ENCODE peak calls at places on chromosomes 11 and 22, in five cellular contexts. One of them, this sample, is unnamed.

GRCh38 chr11:129574431-129574830 is 198.8 kb downstream of the BARX2 start:
- DNase-seq in activated CD4-positive, alpha-beta T cell treated with anti-CD3 and anti-CD28 coated beads for 24 hours: no peak
- DNase-seq in activated T-cell treated with anti-CD3 and anti-CD28 coated beads, Interleukin-2, amount 50 U/mL, for 1 hour: no peak
- DNase-seq in Peyer's patch: no peak
- DNase-seq in RPMI7951: no peak
- DNase-seq in this sample: no peak

GRCh38 chr11:123163621-123164020 is 31.4 kb downstream of the CLMP start:
- DNase-seq in activated CD4-positive, alpha-beta T cell treated with anti-CD3 and anti-CD28 coated beads for 24 hours: no peak
- DNase-seq in Peyer's patch: no peak
- DNase-seq in activated T-cell treated with anti-CD3 and anti-CD28 coated beads, Interleukin-2, amount 50 U/mL, for 1 hour: no peak
- DNase-seq in RPMI7951: no peak
- DNase-seq in this sample: no peak

GRCh38 chr11:65482306-65482850 is 16.5 kb upstream of the MALAT1 start:
- DNase-seq in activated CD4-positive, alpha-beta T cell treated with anti-CD3 and anti-CD28 coated beads for 24 hours: no peak
- DNase-seq in RPMI7951: no peak
- DNase-seq in activated T-cell treated with anti-CD3 and anti-CD28 coated beads, Interleukin-2, amount 50 U/mL, for 1 hour: no peak
- DNase-seq in Peyer's patch: no peak
- DNase-seq in this sample: no peak

GRCh38 chr22:26952654-26953379 is 295.4 kb downstream of the MIAT start:
- DNase-seq in activated T-cell treated with anti-CD3 and anti-CD28 coated beads, Interleukin-2, amount 50 U/mL, for 1 hour: no peak
- DNase-seq in activated CD4-positive, alpha-beta T cell treated with anti-CD3 and anti-CD28 coated beads for 24 hours: no peak
- DNase-seq in Peyer's patch: no peak
- DNase-seq in RPMI7951: no peak
- DNase-seq in this sample: no peak

GRCh38 chr11:125890447-125891100 is 3.1 kb downstream of the HYLS1 start:
- DNase-seq in Peyer's patch: no peak
- DNase-seq in RPMI7951: no peak
- DNase-seq in activated T-cell treated with anti-CD3 and anti-CD28 coated beads, Interleukin-2, amount 50 U/mL, for 1 hour: no peak
- DNase-seq in activated CD4-positive, alpha-beta T cell treated with anti-CD3 and anti-CD28 coated beads for 24 hours: no peak
- DNase-seq in this sample: no peak

GRCh38 chr22:43890901-43891331 is 897 bp downstream of the PNPLA5 start:
- DNase-seq in Peyer's patch: no peak
- DNase-seq in activated T-cell treated with anti-CD3 and anti-CD28 coated beads, Interleukin-2, amount 50 U/mL, for 1 hour: no peak
- DNase-seq in activated CD4-positive, alpha-beta T cell treated with anti-CD3 and anti-CD28 coated beads for 24 hours: no peak
- DNase-seq in RPMI7951: no peak
- DNase-seq in this sample: no peak

GRCh38 chr11:69369945-69370344 is 76.0 kb downstream of the MYEOV start:
- DNase-seq in Peyer's patch: no peak
- DNase-seq in activated CD4-positive, alpha-beta T cell treated with anti-CD3 and anti-CD28 coated beads for 24 hours: no peak
- DNase-seq in RPMI7951: no peak
- DNase-seq in activated T-cell treated with anti-CD3 and anti-CD28 coated beads, Interleukin-2, amount 50 U/mL, for 1 hour: no peak
- DNase-seq in this sample: no peak

GRCh38 chr11:68840661-68841653 is 759 bp downstream of the CPT1A start:
- DNase-seq in RPMI7951: peak; percentile 73
- DNase-seq in activated T-cell treated with anti-CD3 and anti-CD28 coated beads, Interleukin-2, amount 50 U/mL, for 1 hour: peak; percentile 42
- DNase-seq in Peyer's patch: peak; percentile 87
- DNase-seq in activated CD4-positive, alpha-beta T cell treated with anti-CD3 and anti-CD28 coated beads for 24 hours: no peak
- DNase-seq in this sample: no peak

GRCh38 chr11:115739121-115739520 is 234.9 kb upstream of the CADM1 start:
- DNase-seq in Peyer's patch: no peak
- DNase-seq in activated T-cell treated with anti-CD3 and anti-CD28 coated beads, Interleukin-2, amount 50 U/mL, for 1 hour: no peak
- DNase-seq in RPMI7951: no peak
- DNase-seq in activated CD4-positive, alpha-beta T cell treated with anti-CD3 and anti-CD28 coated beads for 24 hours: no peak
- DNase-seq in this sample: no peak

GRCh38 chr11:84871116-84871515 is 756.0 kb downstream of the DLG2 start:
- DNase-seq in activated CD4-positive, alpha-beta T cell treated with anti-CD3 and anti-CD28 coated beads for 24 hours: no peak
- DNase-seq in RPMI7951: peak; percentile 18
- DNase-seq in activated T-cell treated with anti-CD3 and anti-CD28 coated beads, Interleukin-2, amount 50 U/mL, for 1 hour: no peak
- DNase-seq in Peyer's patch: no peak
- DNase-seq in this sample: no peak

GRCh38 chr11:127895776-127896175 is 691.6 kb downstream of the ETS1 start:
- DNase-seq in activated T-cell treated with anti-CD3 and anti-CD28 coated beads, Interleukin-2, amount 50 U/mL, for 1 hour: no peak
- DNase-seq in RPMI7951: no peak
- DNase-seq in activated CD4-positive, alpha-beta T cell treated with anti-CD3 and anti-CD28 coated beads for 24 hours: no peak
- DNase-seq in Peyer's patch: no peak
- DNase-seq in this sample: no peak

GRCh38 chr11:114026355-114026754 is 33.2 kb upstream of the ZBTB16 start:
- DNase-seq in activated T-cell treated with anti-CD3 and anti-CD28 coated beads, Interleukin-2, amount 50 U/mL, for 1 hour: no peak
- DNase-seq in RPMI7951: peak; percentile 35
- DNase-seq in activated CD4-positive, alpha-beta T cell treated with anti-CD3 and anti-CD28 coated beads for 24 hours: no peak
- DNase-seq in Peyer's patch: no peak
- DNase-seq in this sample: no peak

GRCh38 chr11:83511646-83512045 is 225.5 kb upstream of the CCDC90B start:
- DNase-seq in Peyer's patch: no peak
- DNase-seq in activated CD4-positive, alpha-beta T cell treated with anti-CD3 and anti-CD28 coated beads for 24 hours: no peak
- DNase-seq in RPMI7951: no peak
- DNase-seq in activated T-cell treated with anti-CD3 and anti-CD28 coated beads, Interleukin-2, amount 50 U/mL, for 1 hour: no peak
- DNase-seq in this sample: no peak

GRCh38 chr11:12741671-12742216 is 67.5 kb downstream of the TEAD1 start:
- DNase-seq in activated CD4-positive, alpha-beta T cell treated with anti-CD3 and anti-CD28 coated beads for 24 hours: no peak
- DNase-seq in RPMI7951: no peak
- DNase-seq in activated T-cell treated with anti-CD3 and anti-CD28 coated beads, Interleukin-2, amount 50 U/mL, for 1 hour: no peak
- DNase-seq in Peyer's patch: no peak
- DNase-seq in this sample: no peak

GRCh38 chr11:72222106-72222891 is 2.3 kb upstream of the INPPL1 start:
- DNase-seq in Peyer's patch: no peak
- DNase-seq in activated T-cell treated with anti-CD3 and anti-CD28 coated beads, Interleukin-2, amount 50 U/mL, for 1 hour: no peak
- DNase-seq in activated CD4-positive, alpha-beta T cell treated with anti-CD3 and anti-CD28 coated beads for 24 hours: no peak
- DNase-seq in RPMI7951: no peak
- DNase-seq in this sample: no peak

GRCh38 chr11:78497309-78497708 is 77.4 kb downstream of the NARS2 start:
- DNase-seq in activated CD4-positive, alpha-beta T cell treated with anti-CD3 and anti-CD28 coated beads for 24 hours: no peak
- DNase-seq in Peyer's patch: no peak
- DNase-seq in RPMI7951: no peak
- DNase-seq in activated T-cell treated with anti-CD3 and anti-CD28 coated beads, Interleukin-2, amount 50 U/mL, for 1 hour: no peak
- DNase-seq in this sample: no peak

GRCh38 chr11:64355078-64355940 is 3.7 kb upstream of the RPS6KA4 start:
- DNase-seq in Peyer's patch: peak; percentile 90
- DNase-seq in activated T-cell treated with anti-CD3 and anti-CD28 coated beads, Interleukin-2, amount 50 U/mL, for 1 hour: peak; percentile 60
- DNase-seq in RPMI7951: peak; percentile 79
- DNase-seq in activated CD4-positive, alpha-beta T cell treated with anti-CD3 and anti-CD28 coated beads for 24 hours: no peak
- DNase-seq in this sample: peak; percentile 46

GRCh38 chr22:48227341-48228018 is 1465.0 kb downstream of the TBC1D22A start:
- DNase-seq in RPMI7951: no peak
- DNase-seq in activated T-cell treated with anti-CD3 and anti-CD28 coated beads, Interleukin-2, amount 50 U/mL, for 1 hour: no peak
- DNase-seq in activated CD4-positive, alpha-beta T cell treated with anti-CD3 and anti-CD28 coated beads for 24 hours: no peak
- DNase-seq in Peyer's patch: no peak
- DNase-seq in this sample: no peak

GRCh38 chr11:115501895-115502589 is 2.2 kb downstream of the CADM1 start:
- DNase-seq in activated T-cell treated with anti-CD3 and anti-CD28 coated beads, Interleukin-2, amount 50 U/mL, for 1 hour: no peak
- DNase-seq in Peyer's patch: no peak
- DNase-seq in activated CD4-positive, alpha-beta T cell treated with anti-CD3 and anti-CD28 coated beads for 24 hours: no peak
- DNase-seq in RPMI7951: peak; percentile 47
- DNase-seq in this sample: no peak

GRCh38 chr11:14773755-14774154 is 118.3 kb downstream of the CYP2R1 start:
- DNase-seq in activated T-cell treated with anti-CD3 and anti-CD28 coated beads, Interleukin-2, amount 50 U/mL, for 1 hour: no peak
- DNase-seq in Peyer's patch: no peak
- DNase-seq in RPMI7951: no peak
- DNase-seq in activated CD4-positive, alpha-beta T cell treated with anti-CD3 and anti-CD28 coated beads for 24 hours: no peak
- DNase-seq in this sample: no peak

GRCh38 chr11:46402957-46403902 is 11.7 kb upstream of the CHRM4 start:
- DNase-seq in activated CD4-positive, alpha-beta T cell treated with anti-CD3 and anti-CD28 coated beads for 24 hours: no peak
- DNase-seq in RPMI7951: no peak
- DNase-seq in activated T-cell treated with anti-CD3 and anti-CD28 coated beads, Interleukin-2, amount 50 U/mL, for 1 hour: no peak
- DNase-seq in Peyer's patch: no peak
- DNase-seq in this sample: no peak

GRCh38 chr11:2824851-2825250 is 60.7 kb downstream of the CDKN1C start:
- DNase-seq in activated T-cell treated with anti-CD3 and anti-CD28 coated beads, Interleukin-2, amount 50 U/mL, for 1 hour: no peak
- DNase-seq in RPMI7951: no peak
- DNase-seq in activated CD4-positive, alpha-beta T cell treated with anti-CD3 and anti-CD28 coated beads for 24 hours: no peak
- DNase-seq in Peyer's patch: no peak
- DNase-seq in this sample: no peak